ENCODE peak calls at places on chromosomes 13 and 19, in five cellular contexts. I is H9, N is IMR-90, A is mesendoderm, M is trophoblast cell. O is an unnamed sample.

GRCh38 chr13:37918116-37919100 is 48.8 kb upstream of the TRPC4 start:
- DNase-seq in I (no peak), N (no peak), A (peak), M (peak), O (no peak)

GRCh38 chr13:69857188-69857821 is 250.3 kb upstream of the ATXN8OS start:
- DNase-seq in I (no peak), N (peak), A (peak), M (peak), O (peak)

GRCh38 chr19:44879309-44880065 is 11.6 kb upstream of the TOMM40 start:
- DNase-seq in I (no peak), N (no peak), A (no peak), M (no peak), O (no peak)

GRCh38 chr13:30735025-30735967 is at the start of gene ALOX5AP:
- DNase-seq in I (no peak), N (no peak), A (no peak), M (no peak), O (no peak)

GRCh38 chr13:113582841-113583631 is 1.5 kb upstream of the TFDP1 start:
- DNase-seq in I (peak), N (no peak), A (no peak), M (no peak), O (no peak)

GRCh38 chr19:14400913-14401312 is 18.2 kb downstream of the DDX39A start:
- DNase-seq in I (no peak), N (no peak), A (no peak), M (no peak), O (no peak)

GRCh38 chr13:28282451-28282850 is 144.1 kb downstream of the PAN3 start:
- DNase-seq in I (no peak), N (no peak), A (no peak), M (no peak), O (no peak)

GRCh38 chr13:111912453-111912866 is 154.5 kb upstream of the SOX1 start:
- DNase-seq in I (peak), N (no peak), A (no peak), M (no peak), O (no peak)

GRCh38 chr19:44005968-44006367 is 3.2 kb downstream of the ZNF230 start:
- DNase-seq in I (no peak), N (peak), A (no peak), M (peak), O (no peak)

GRCh38 chr19:56066152-56067023 is 54.7 kb downstream of the ZNF787 start:
- DNase-seq in I (peak), N (peak), A (peak), M (peak), O (peak)

GRCh38 chr19:12886943-12887747 is at the start of gene KLF1:
- DNase-seq in I (no peak), N (no peak), A (no peak), M (no peak), O (no peak)

GRCh38 chr13:111510502-111511218 is 190.2 kb downstream of the TEX29 start:
- DNase-seq in I (no peak), N (no peak), A (no peak), M (no peak), O (no peak)

GRCh38 chr13:97360610-97361009 is 73.4 kb upstream of the RAP2A start:
- DNase-seq in I (no peak), N (no peak), A (no peak), M (no peak), O (no peak)

GRCh38 chr19:20964798-20965197 is 41.7 kb downstream of the ZNF85 start:
- DNase-seq in I (peak), N (no peak), A (peak), M (no peak), O (no peak)

GRCh38 chr19:35211545-35212230 is 16.9 kb downstream of the FAM187B start:
- DNase-seq in I (no peak), N (no peak), A (no peak), M (no peak), O (no peak)

GRCh38 chr13:111632906-111633305 is 312.5 kb downstream of the TEX29 start:
- DNase-seq in I (peak), N (no peak), A (peak), M (no peak), O (no peak)

DNA sequence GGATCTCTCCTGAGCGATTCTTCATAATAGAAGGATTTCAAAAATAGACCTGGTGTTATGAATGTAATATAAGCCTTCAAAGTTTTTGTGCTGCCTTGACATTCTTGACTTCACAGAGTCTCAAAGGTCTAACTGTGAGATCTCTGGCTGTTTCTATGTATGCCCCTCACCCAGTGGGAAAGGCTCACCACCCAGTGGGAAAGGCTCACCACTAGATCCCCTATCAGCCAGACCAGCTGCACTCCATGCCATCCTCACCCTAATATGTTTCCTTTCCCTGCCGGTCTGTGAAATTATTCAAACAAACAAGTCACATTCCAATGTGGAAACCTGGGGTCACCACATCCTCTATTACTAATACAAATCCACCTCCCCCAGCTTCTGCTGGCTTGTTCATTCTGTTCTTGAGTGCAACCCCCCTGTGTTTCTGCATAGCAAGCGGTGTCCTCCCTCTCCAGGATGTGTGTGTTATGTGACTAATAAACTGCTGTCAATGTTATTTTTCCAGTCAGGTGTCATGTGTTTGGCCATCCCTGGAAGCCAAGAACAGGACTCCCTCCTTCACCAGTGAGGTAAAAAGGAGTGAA is 13.8 kb upstream of the SLITRK1 start:
- DNase-seq in I (no peak), N (peak), A (no peak), M (no peak), O (no peak)
- H2BK120ac ChIP-seq in I (no peak), N (no peak), A (no peak), M (no peak), O (no peak)

DNA sequence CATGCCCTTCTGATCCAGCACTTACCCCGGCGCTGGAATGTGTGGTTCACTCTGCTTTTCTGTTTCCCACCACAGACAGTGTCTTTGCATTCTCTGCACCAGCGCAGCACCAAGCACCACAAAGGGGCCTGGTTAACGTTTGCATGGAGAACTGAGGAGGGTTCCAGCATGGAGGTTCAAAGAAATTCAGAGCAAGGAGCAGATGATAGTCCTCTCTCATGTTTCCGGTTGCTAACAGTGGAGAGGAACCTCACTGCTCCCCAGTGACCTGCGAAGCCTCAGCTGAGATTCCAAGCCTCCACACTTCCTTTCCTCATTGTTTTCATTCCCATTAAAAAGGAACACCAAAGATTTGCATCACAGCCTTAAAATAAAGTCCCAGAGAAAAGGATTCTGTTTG is 99.7 kb downstream of the STARD13 start:
- DNase-seq in I (no peak), N (no peak), A (no peak), M (no peak), O (no peak)
- H2BK120ac ChIP-seq in I (no peak), N (peak), A (no peak), M (no peak), O (no peak)

DNA sequence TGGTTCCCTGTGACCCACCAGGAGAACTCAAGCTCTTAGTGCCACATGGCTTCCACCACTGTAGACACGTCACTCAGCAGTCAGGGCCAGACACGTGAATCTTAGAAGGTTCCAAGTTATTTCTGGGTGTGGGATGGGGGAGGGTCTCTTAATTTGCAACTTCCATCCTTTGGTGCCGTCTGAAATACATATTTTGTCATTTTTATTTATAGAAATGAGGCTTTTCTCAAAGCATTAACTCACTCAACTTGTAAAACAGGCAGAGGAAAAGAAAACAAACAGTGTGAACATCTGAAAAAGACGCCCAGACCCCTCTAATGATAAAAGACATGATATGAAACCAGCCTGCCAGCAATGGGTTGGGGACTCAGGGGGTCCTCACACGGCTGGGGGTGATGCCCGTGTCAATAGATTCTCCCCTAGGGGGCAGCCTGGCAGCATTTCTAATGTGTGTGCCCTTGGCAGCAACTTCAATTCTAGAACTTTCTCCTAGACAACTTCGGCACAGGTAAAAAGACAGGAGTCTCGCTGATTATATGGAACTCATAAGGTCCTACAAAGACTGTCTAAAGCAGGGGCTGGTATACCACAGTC is 15.4 kb downstream of the PIP5K1C start:
- DNase-seq in I (no peak), N (no peak), A (no peak), M (no peak), O (no peak)
- H2BK120ac ChIP-seq in I (no peak), N (no peak), A (no peak), M (peak), O (no peak)

GRCh38 chr19:7944177-7944761 is 803 bp upstream of the TIMM44 start:
- DNase-seq in I (peak), N (peak), A (peak), M (peak), O (peak)

GRCh38 chr19:7953060-7953459 is 9.6 kb upstream of the TIMM44 start:
- DNase-seq in I (no peak), N (peak), A (peak), M (no peak), O (no peak)

GRCh38 chr19:7943444-7944176 is at the start of gene TIMM44:
- DNase-seq in I (peak), N (peak), A (peak), M (peak), O (peak)

GRCh38 chr19:7942981-7943443 is 454 bp downstream of the TIMM44 start:
- DNase-seq in I (no peak), N (no peak), A (peak), M (peak), O (no peak)

GRCh38 chr19:7947939-7948338 is 4.5 kb upstream of the TIMM44 start:
- DNase-seq in I (no peak), N (peak), A (no peak), M (no peak), O (no peak)
- H2BK120ac ChIP-seq in I (no peak), N (no peak), A (no peak), M (no peak), O (no peak)

DNA sequence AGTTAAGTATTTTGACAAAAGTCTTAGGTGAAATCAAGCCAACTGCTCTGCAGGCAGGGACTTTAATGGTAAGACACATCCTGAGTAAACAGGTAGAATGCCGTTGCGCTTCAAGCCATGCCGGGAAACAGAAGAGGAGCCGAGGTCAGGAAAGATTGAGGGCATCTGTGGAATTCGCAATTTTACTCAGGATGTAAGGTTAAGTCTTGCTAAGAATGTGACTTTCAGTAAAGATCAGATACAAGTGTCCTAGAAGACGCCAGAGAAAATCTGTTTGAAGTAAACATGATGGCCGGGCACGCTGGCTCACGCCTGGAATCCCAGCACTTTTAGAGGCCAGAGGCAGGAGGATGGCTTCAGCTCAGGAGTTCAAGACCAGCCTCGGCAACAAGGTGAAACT is 33.4 kb upstream of the DPRX start:
- DNase-seq in I (no peak), N (no peak), A (peak), M (peak), O (no peak)
- H2BK120ac ChIP-seq in I (no peak), N (no peak), A (no peak), M (peak), O (no peak)

DNA sequence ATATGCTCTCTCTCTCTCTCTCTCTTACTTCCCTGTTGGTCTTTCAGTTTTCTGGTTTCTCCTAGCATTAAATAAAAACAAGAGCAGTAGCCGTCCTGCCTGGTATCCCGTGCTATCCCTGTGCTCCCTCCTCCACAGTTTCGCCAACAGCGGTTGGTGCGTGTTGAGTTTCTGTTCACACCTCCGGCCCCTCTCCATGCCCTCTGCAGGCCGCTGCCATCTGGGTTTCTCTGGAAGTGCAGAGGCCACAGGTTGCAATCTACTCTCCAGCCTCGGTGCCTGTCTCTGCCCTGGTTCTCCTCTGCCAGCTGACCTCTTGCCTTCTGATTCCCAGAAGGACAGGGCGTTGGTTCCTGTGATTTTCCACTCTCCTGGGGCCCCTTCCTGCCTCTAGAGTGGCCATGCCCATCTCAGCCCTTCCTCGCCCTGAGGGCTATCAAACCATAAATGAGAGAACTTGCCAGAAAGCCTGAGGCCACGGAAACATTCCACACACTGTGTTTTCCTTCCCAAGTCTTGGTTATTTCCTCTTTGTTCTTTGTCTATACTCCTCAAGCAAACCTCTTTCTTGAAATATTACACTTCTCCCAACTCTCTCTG is 146.3 kb downstream of the SHISA2 start:
- DNase-seq in I (no peak), N (no peak), A (peak), M (no peak), O (no peak)
- H2BK120ac ChIP-seq in I (no peak), N (no peak), A (no peak), M (no peak), O (peak)

GRCh38 chr13:26557393-26558073 is at the start of gene WASF3:
- DNase-seq in I (peak), N (peak), A (peak), M (peak), O (peak)
- H2BK120ac ChIP-seq in I (no peak), N (peak), A (no peak), M (no peak), O (peak)